ENCODE peak calls at places on chromosomes 3 and 15, in six cellular contexts. One of them, this sample, is unnamed.
A peak's percentile ranks its signal among the peaks of the same experiment; 100 is the strongest.

GRCh38 chr3:55128201-55128870 is 200.5 kb upstream of the LRTM1 start:
- DNase-seq in brain microvascular endothelial cell: peak; percentile 44
- DNase-seq in sigmoid colon: no peak
- DNase-seq in prostate gland: no peak
- DNase-seq in heart left ventricle: no peak
- DNase-seq in H1: no peak
- DNase-seq in this sample: no peak

GRCh38 chr15:97490429-97490828 is 470.1 kb upstream of the ARRDC4 start:
- DNase-seq in brain microvascular endothelial cell: no peak
- DNase-seq in sigmoid colon: no peak
- DNase-seq in prostate gland: no peak
- DNase-seq in heart left ventricle: no peak
- DNase-seq in H1: no peak
- DNase-seq in this sample: no peak

GRCh38 chr3:118734664-118735063 is 300.0 kb downstream of the IGSF11 start:
- DNase-seq in brain microvascular endothelial cell: no peak
- DNase-seq in sigmoid colon: no peak
- DNase-seq in prostate gland: no peak
- DNase-seq in heart left ventricle: no peak
- DNase-seq in H1: no peak
- DNase-seq in this sample: no peak

GRCh38 chr15:55627730-55628368 is 39.7 kb upstream of the PYGO1 start:
- DNase-seq in brain microvascular endothelial cell: peak; percentile 91
- DNase-seq in sigmoid colon: no peak
- DNase-seq in prostate gland: no peak
- DNase-seq in heart left ventricle: no peak
- DNase-seq in H1: no peak
- DNase-seq in this sample: no peak

GRCh38 chr15:92582206-92582605 is 73.4 kb downstream of the FAM174B start:
- DNase-seq in brain microvascular endothelial cell: no peak
- DNase-seq in sigmoid colon: peak; percentile 25
- DNase-seq in prostate gland: no peak
- DNase-seq in heart left ventricle: no peak
- DNase-seq in H1: no peak
- DNase-seq in this sample: no peak

GRCh38 chr3:184341925-184342324 is 4.5 kb downstream of the FAM131A start:
- DNase-seq in brain microvascular endothelial cell: no peak
- DNase-seq in sigmoid colon: no peak
- DNase-seq in prostate gland: no peak
- DNase-seq in heart left ventricle: peak; percentile 13
- DNase-seq in H1: no peak
- DNase-seq in this sample: no peak

GRCh38 chr3:126313580-126314304 is 43.5 kb downstream of the KLF15 start:
- DNase-seq in brain microvascular endothelial cell: no peak
- DNase-seq in sigmoid colon: no peak
- DNase-seq in prostate gland: no peak
- DNase-seq in heart left ventricle: no peak
- DNase-seq in H1: peak; percentile 38
- DNase-seq in this sample: no peak

GRCh38 chr3:124951511-124952390 is 17.2 kb upstream of the MUC13 start:
- DNase-seq in brain microvascular endothelial cell: peak; percentile 47
- DNase-seq in sigmoid colon: no peak
- DNase-seq in prostate gland: peak; percentile 24
- DNase-seq in heart left ventricle: no peak
- DNase-seq in H1: no peak
- DNase-seq in this sample: no peak

GRCh38 chr15:83973816-83974215 is 261.8 kb upstream of the GOLGA6L4 start:
- DNase-seq in brain microvascular endothelial cell: no peak
- DNase-seq in sigmoid colon: no peak
- DNase-seq in prostate gland: no peak
- DNase-seq in heart left ventricle: no peak
- DNase-seq in H1: no peak
- DNase-seq in this sample: no peak

GRCh38 chr3:72482589-72483249 is 365.5 kb downstream of the SHQ1 start:
- DNase-seq in brain microvascular endothelial cell: peak; percentile 77
- DNase-seq in sigmoid colon: peak; percentile 73
- DNase-seq in prostate gland: no peak
- DNase-seq in heart left ventricle: peak; percentile 69
- DNase-seq in H1: no peak
- DNase-seq in this sample: peak; percentile 38

GRCh38 chr3:127690106-127690505 is 17.4 kb downstream of the ABTB1 start:
- DNase-seq in brain microvascular endothelial cell: peak; percentile 69
- DNase-seq in sigmoid colon: peak; percentile 60
- DNase-seq in prostate gland: no peak
- DNase-seq in heart left ventricle: no peak
- DNase-seq in H1: no peak
- DNase-seq in this sample: no peak

GRCh38 chr15:46677491-46677890 is 1039.8 kb upstream of the SEMA6D start:
- DNase-seq in brain microvascular endothelial cell: no peak
- DNase-seq in sigmoid colon: no peak
- DNase-seq in prostate gland: no peak
- DNase-seq in heart left ventricle: no peak
- DNase-seq in H1: no peak
- DNase-seq in this sample: no peak

GRCh38 chr15:46685096-46685495 is 1032.2 kb upstream of the SEMA6D start:
- DNase-seq in brain microvascular endothelial cell: no peak
- DNase-seq in sigmoid colon: no peak
- DNase-seq in prostate gland: no peak
- DNase-seq in heart left ventricle: no peak
- DNase-seq in H1: no peak
- DNase-seq in this sample: no peak

GRCh38 chr15:46685681-46686080 is 1031.6 kb upstream of the SEMA6D start:
- DNase-seq in brain microvascular endothelial cell: no peak
- DNase-seq in sigmoid colon: no peak
- DNase-seq in prostate gland: no peak
- DNase-seq in heart left ventricle: no peak
- DNase-seq in H1: no peak
- DNase-seq in this sample: no peak

GRCh38 chr15:46681901-46682300 is 1035.4 kb upstream of the SEMA6D start:
- DNase-seq in brain microvascular endothelial cell: no peak
- DNase-seq in sigmoid colon: no peak
- DNase-seq in prostate gland: peak; percentile 10
- DNase-seq in heart left ventricle: no peak
- DNase-seq in H1: no peak
- DNase-seq in this sample: no peak

DNA sequence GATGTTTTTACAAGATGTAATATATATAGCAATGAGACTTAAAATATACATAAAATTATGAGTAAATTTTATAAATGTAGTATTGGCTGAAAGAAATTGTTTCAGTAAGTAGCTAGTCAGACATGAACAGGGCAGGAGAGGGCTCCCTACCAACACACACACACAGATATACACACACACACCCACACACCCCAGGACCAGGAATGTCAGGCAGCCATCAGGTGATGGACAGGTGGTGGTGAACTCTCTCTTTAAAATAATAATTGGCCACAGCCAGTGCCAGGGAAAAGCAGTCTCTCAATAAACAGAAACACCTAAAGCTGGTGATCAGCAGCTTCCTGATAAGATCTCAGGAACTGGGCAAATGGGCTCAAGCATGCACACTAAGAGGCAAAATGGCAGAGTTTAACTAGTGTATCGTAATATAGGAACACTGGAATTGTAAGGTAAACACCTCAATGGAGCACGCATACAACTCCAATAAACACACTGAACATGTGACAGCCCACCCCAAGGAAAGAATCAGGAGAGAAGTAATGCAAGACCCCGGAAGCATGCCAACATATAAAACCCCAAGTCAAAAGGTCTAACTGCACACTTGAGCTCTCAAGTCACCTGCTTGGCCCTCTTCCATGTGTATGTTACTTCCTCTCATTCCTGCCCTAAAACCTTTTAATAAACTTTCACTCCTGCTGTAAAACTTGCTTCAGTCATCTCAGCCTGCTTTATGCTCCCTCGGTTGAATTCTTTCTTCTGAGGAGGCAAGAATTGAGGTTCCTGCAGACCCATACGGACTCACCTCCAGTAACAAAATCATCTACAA is 1034.1 kb upstream of the SEMA6D start:
- DNase-seq in brain microvascular endothelial cell: no peak
- DNase-seq in sigmoid colon: no peak
- DNase-seq in prostate gland: no peak
- DNase-seq in heart left ventricle: no peak
- DNase-seq in H1: no peak
- DNase-seq in this sample: no peak
- TF ChIP-seq CTCF in brain microvascular endothelial cell: no peak
- TF ChIP-seq CTCF in sigmoid colon: no peak
- TF ChIP-seq CTCF in prostate gland: no peak
- TF ChIP-seq CTCF in heart left ventricle: no peak
- TF ChIP-seq CTCF in H1: no peak
- TF ChIP-seq CTCF in this sample: no peak

GRCh38 chr3:157130881-157131251 is 29.1 kb downstream of the CCNL1 start:
- DNase-seq in brain microvascular endothelial cell: no peak
- DNase-seq in sigmoid colon: no peak
- DNase-seq in prostate gland: no peak
- DNase-seq in heart left ventricle: no peak
- DNase-seq in H1: no peak
- DNase-seq in this sample: no peak
- TF ChIP-seq CTCF in brain microvascular endothelial cell: no peak
- TF ChIP-seq CTCF in sigmoid colon: no peak
- TF ChIP-seq CTCF in prostate gland: no peak
- TF ChIP-seq CTCF in heart left ventricle: no peak
- TF ChIP-seq CTCF in H1: no peak
- TF ChIP-seq CTCF in this sample: peak; percentile 49

GRCh38 chr3:36957072-36957471 is 12.2 kb upstream of the TRANK1 start:
- DNase-seq in brain microvascular endothelial cell: no peak
- DNase-seq in sigmoid colon: no peak
- DNase-seq in prostate gland: no peak
- DNase-seq in heart left ventricle: no peak
- DNase-seq in H1: peak; percentile 65
- DNase-seq in this sample: no peak
- TF ChIP-seq CTCF in brain microvascular endothelial cell: peak; percentile 30
- TF ChIP-seq CTCF in sigmoid colon: no peak
- TF ChIP-seq CTCF in prostate gland: no peak
- TF ChIP-seq CTCF in heart left ventricle: no peak
- TF ChIP-seq CTCF in H1: peak; percentile 74
- TF ChIP-seq CTCF in this sample: no peak

GRCh38 chr3:43087249-43087776 is 18.6 kb downstream of the POMGNT2 start:
- DNase-seq in brain microvascular endothelial cell: no peak
- DNase-seq in sigmoid colon: no peak
- DNase-seq in prostate gland: no peak
- DNase-seq in heart left ventricle: no peak
- DNase-seq in H1: no peak
- DNase-seq in this sample: no peak
- TF ChIP-seq CTCF in brain microvascular endothelial cell: peak; percentile 12
- TF ChIP-seq CTCF in sigmoid colon: no peak
- TF ChIP-seq CTCF in prostate gland: no peak
- TF ChIP-seq CTCF in heart left ventricle: no peak
- TF ChIP-seq CTCF in H1: peak; percentile 19
- TF ChIP-seq CTCF in this sample: no peak

DNA sequence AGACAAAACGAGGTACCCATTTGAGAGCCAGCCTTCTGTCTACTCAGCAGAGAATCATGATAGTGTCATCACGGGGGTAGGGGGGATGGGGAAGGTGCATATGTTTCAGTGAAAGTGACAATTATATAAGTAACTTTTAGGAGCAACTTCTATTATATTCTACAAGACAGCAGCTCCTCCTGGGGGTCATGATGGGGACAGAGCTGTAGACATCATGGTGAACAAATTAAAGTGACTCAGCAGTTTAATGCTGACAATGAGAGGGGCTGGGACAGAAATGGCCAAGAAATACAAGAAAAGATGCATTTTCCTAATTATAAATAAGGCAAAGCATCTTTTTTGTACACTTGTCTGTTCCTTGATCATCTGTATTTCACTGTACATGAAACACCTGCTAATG is 11.8 kb downstream of the CAPN3 start:
- DNase-seq in brain microvascular endothelial cell: peak; percentile 34
- DNase-seq in sigmoid colon: no peak
- DNase-seq in prostate gland: no peak
- DNase-seq in heart left ventricle: no peak
- DNase-seq in H1: no peak
- DNase-seq in this sample: no peak
- TF ChIP-seq CTCF in brain microvascular endothelial cell: peak; percentile 41
- TF ChIP-seq CTCF in sigmoid colon: no peak
- TF ChIP-seq CTCF in prostate gland: no peak
- TF ChIP-seq CTCF in heart left ventricle: no peak
- TF ChIP-seq CTCF in H1: no peak
- TF ChIP-seq CTCF in this sample: no peak

This sample was measured in CD4-positive, alpha-beta T cell.